ENCODE peak calls at places on chromosomes 11 and 22, in eight cellular contexts. One of them, this sample, is unnamed.

GRCh38 chr22:48346311-48346710 is 1481.4 kb downstream of the BRD1 start:
- DNase-seq in dorsolateral prefrontal cortex: no peak
- DNase-seq in psoas muscle: peak; percentile 20
- DNase-seq in heart right ventricle: no peak
- DNase-seq in epithelial cell of proximal tubule: no peak
- DNase-seq in HFF-Myc: no peak
- DNase-seq in PC-3: no peak
- DNase-seq in AG09319: no peak
- DNase-seq in this sample: no peak

GRCh38 chr11:131841028-131841427 is 470.6 kb downstream of the NTM start:
- DNase-seq in dorsolateral prefrontal cortex: no peak
- DNase-seq in psoas muscle: no peak
- DNase-seq in heart right ventricle: no peak
- DNase-seq in epithelial cell of proximal tubule: no peak
- DNase-seq in HFF-Myc: no peak
- DNase-seq in PC-3: no peak
- DNase-seq in AG09319: no peak
- DNase-seq in this sample: peak; percentile 1

GRCh38 chr11:84914511-84914910 is 712.6 kb downstream of the DLG2 start:
- DNase-seq in dorsolateral prefrontal cortex: no peak
- DNase-seq in psoas muscle: no peak
- DNase-seq in heart right ventricle: no peak
- DNase-seq in epithelial cell of proximal tubule: no peak
- DNase-seq in HFF-Myc: no peak
- DNase-seq in PC-3: no peak
- DNase-seq in AG09319: no peak
- DNase-seq in this sample: no peak

GRCh38 chr11:61306221-61306620 is 11.1 kb upstream of the VWCE start:
- DNase-seq in dorsolateral prefrontal cortex: no peak
- DNase-seq in psoas muscle: no peak
- DNase-seq in heart right ventricle: no peak
- DNase-seq in epithelial cell of proximal tubule: no peak
- DNase-seq in HFF-Myc: no peak
- DNase-seq in PC-3: no peak
- DNase-seq in AG09319: no peak
- DNase-seq in this sample: no peak

GRCh38 chr22:33922268-33922667 is 2.0 kb upstream of the LARGE1 start:
- DNase-seq in dorsolateral prefrontal cortex: no peak
- DNase-seq in psoas muscle: peak; percentile 60
- DNase-seq in heart right ventricle: peak; percentile 21
- DNase-seq in epithelial cell of proximal tubule: no peak
- DNase-seq in HFF-Myc: no peak
- DNase-seq in PC-3: no peak
- DNase-seq in AG09319: no peak
- DNase-seq in this sample: no peak

GRCh38 chr11:71349627-71350026 is 97.2 kb upstream of the SHANK2 start:
- DNase-seq in dorsolateral prefrontal cortex: no peak
- DNase-seq in psoas muscle: peak; percentile 12
- DNase-seq in heart right ventricle: no peak
- DNase-seq in epithelial cell of proximal tubule: no peak
- DNase-seq in HFF-Myc: no peak
- DNase-seq in PC-3: no peak
- DNase-seq in AG09319: no peak
- DNase-seq in this sample: no peak

GRCh38 chr11:89327885-89328284 is 150.2 kb downstream of the TYR start:
- DNase-seq in dorsolateral prefrontal cortex: no peak
- DNase-seq in psoas muscle: no peak
- DNase-seq in heart right ventricle: no peak
- DNase-seq in epithelial cell of proximal tubule: no peak
- DNase-seq in HFF-Myc: no peak
- DNase-seq in PC-3: no peak
- DNase-seq in AG09319: no peak
- DNase-seq in this sample: no peak

GRCh38 chr11:61893981-61894380 is 2.6 kb upstream of the FADS3 start:
- DNase-seq in dorsolateral prefrontal cortex: no peak
- DNase-seq in psoas muscle: no peak
- DNase-seq in heart right ventricle: no peak
- DNase-seq in epithelial cell of proximal tubule: no peak
- DNase-seq in HFF-Myc: no peak
- DNase-seq in PC-3: peak; percentile 78
- DNase-seq in AG09319: peak; percentile 69
- DNase-seq in this sample: peak; percentile 82

GRCh38 chr11:112962854-112963367 is 1.7 kb downstream of the NCAM1 start:
- DNase-seq in dorsolateral prefrontal cortex: peak; percentile 87
- DNase-seq in psoas muscle: peak; percentile 74
- DNase-seq in heart right ventricle: peak; percentile 67
- DNase-seq in epithelial cell of proximal tubule: no peak
- DNase-seq in HFF-Myc: no peak
- DNase-seq in PC-3: no peak
- DNase-seq in AG09319: no peak
- DNase-seq in this sample: no peak

GRCh38 chr22:27372969-27373670 is 428.4 kb downstream of the MN1 start:
- DNase-seq in dorsolateral prefrontal cortex: no peak
- DNase-seq in psoas muscle: no peak
- DNase-seq in heart right ventricle: no peak
- DNase-seq in epithelial cell of proximal tubule: no peak
- DNase-seq in HFF-Myc: no peak
- DNase-seq in PC-3: peak; percentile 62
- DNase-seq in AG09319: no peak
- DNase-seq in this sample: no peak

GRCh38 chr22:25182131-25183110 is 17.2 kb upstream of the CRYBB3 start:
- DNase-seq in dorsolateral prefrontal cortex: no peak
- DNase-seq in psoas muscle: no peak
- DNase-seq in heart right ventricle: no peak
- DNase-seq in epithelial cell of proximal tubule: no peak
- DNase-seq in HFF-Myc: no peak
- DNase-seq in PC-3: no peak
- DNase-seq in AG09319: no peak
- DNase-seq in this sample: no peak

GRCh38 chr22:49077036-49077393 is 750.7 kb downstream of the BRD1 start:
- DNase-seq in dorsolateral prefrontal cortex: no peak
- DNase-seq in psoas muscle: peak; percentile 19
- DNase-seq in heart right ventricle: no peak
- DNase-seq in epithelial cell of proximal tubule: no peak
- DNase-seq in HFF-Myc: no peak
- DNase-seq in PC-3: no peak
- DNase-seq in AG09319: no peak
- DNase-seq in this sample: no peak

GRCh38 chr11:117547188-117547831 is 219.7 kb downstream of the CEP164 start:
- DNase-seq in dorsolateral prefrontal cortex: no peak
- DNase-seq in psoas muscle: no peak
- DNase-seq in heart right ventricle: no peak
- DNase-seq in epithelial cell of proximal tubule: no peak
- DNase-seq in HFF-Myc: no peak
- DNase-seq in PC-3: no peak
- DNase-seq in AG09319: no peak
- DNase-seq in this sample: no peak

DNA sequence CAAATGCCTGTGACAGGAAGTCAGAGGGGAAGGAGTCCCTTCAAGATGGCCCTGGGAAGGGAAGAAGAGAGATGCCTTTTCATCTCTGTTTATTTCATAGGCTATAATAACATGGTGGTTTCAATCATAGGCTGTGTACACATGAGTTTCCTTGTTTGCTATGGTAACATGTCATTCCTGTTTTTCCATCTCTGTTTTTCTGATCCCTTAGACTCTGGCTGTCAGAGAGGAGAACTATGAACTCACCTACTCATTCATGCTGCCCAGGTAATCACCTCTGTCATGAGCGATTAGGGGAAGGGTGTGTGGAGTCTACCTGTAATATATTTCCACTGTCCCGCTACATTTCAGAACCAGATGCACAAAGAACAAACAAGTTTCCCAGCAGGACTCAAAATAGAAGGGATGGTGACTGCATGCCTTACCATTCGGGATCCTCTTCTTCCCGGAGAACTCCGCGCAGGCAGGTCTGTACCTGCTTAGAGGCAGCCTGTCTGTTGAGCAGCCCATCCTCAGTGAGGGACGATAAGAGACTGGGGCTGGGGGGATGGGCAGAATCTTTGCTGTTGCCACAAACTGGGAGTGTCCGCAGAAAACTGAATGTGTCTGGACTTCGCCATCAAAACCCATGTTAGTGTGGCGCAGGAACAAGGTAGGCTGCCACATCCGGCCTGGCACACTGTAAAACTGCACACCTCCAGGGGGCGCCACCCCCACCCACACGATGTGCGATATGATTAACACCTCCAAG is 7.1 kb upstream of the PEX26 start:
- DNase-seq in dorsolateral prefrontal cortex: no peak
- DNase-seq in psoas muscle: no peak
- DNase-seq in heart right ventricle: no peak
- DNase-seq in epithelial cell of proximal tubule: no peak
- DNase-seq in HFF-Myc: no peak
- DNase-seq in PC-3: peak; percentile 46
- DNase-seq in AG09319: no peak
- DNase-seq in this sample: no peak
- TF ChIP-seq CTCF in dorsolateral prefrontal cortex: no peak
- TF ChIP-seq CTCF in psoas muscle: peak; percentile 15
- TF ChIP-seq CTCF in heart right ventricle: peak; percentile 10
- TF ChIP-seq CTCF in epithelial cell of proximal tubule: peak; percentile 57
- TF ChIP-seq CTCF in HFF-Myc: peak; percentile 35
- TF ChIP-seq CTCF in PC-3: peak; percentile 51
- TF ChIP-seq CTCF in AG09319: peak; percentile 16
- TF ChIP-seq CTCF in this sample: peak; percentile 11

GRCh38 chr22:36350751-36351594 is 36.8 kb downstream of the MYH9 start:
- DNase-seq in dorsolateral prefrontal cortex: no peak
- DNase-seq in psoas muscle: no peak
- DNase-seq in heart right ventricle: no peak
- DNase-seq in epithelial cell of proximal tubule: no peak
- DNase-seq in HFF-Myc: no peak
- DNase-seq in PC-3: peak; percentile 48
- DNase-seq in AG09319: no peak
- DNase-seq in this sample: no peak
- TF ChIP-seq CTCF in dorsolateral prefrontal cortex: no peak
- TF ChIP-seq CTCF in psoas muscle: no peak
- TF ChIP-seq CTCF in heart right ventricle: peak; percentile 5
- TF ChIP-seq CTCF in epithelial cell of proximal tubule: peak; percentile 45
- TF ChIP-seq CTCF in HFF-Myc: no peak
- TF ChIP-seq CTCF in PC-3: peak; percentile 18
- TF ChIP-seq CTCF in AG09319: peak; percentile 10
- TF ChIP-seq CTCF in this sample: peak; percentile 4

GRCh38 chr11:8685820-8686219 is 3.2 kb downstream of the RPL27A start:
- DNase-seq in dorsolateral prefrontal cortex: no peak
- DNase-seq in psoas muscle: no peak
- DNase-seq in heart right ventricle: no peak
- DNase-seq in epithelial cell of proximal tubule: no peak
- DNase-seq in HFF-Myc: no peak
- DNase-seq in PC-3: no peak
- DNase-seq in AG09319: no peak
- DNase-seq in this sample: no peak

GRCh38 chr11:8689726-8690255 is 7.2 kb downstream of the RPL27A start:
- DNase-seq in dorsolateral prefrontal cortex: no peak
- DNase-seq in psoas muscle: no peak
- DNase-seq in heart right ventricle: no peak
- DNase-seq in epithelial cell of proximal tubule: no peak
- DNase-seq in HFF-Myc: no peak
- DNase-seq in PC-3: no peak
- DNase-seq in AG09319: no peak
- DNase-seq in this sample: no peak

GRCh38 chr11:8690374-8691342 is 8.1 kb downstream of the RPL27A start:
- DNase-seq in dorsolateral prefrontal cortex: no peak
- DNase-seq in psoas muscle: no peak
- DNase-seq in heart right ventricle: no peak
- DNase-seq in epithelial cell of proximal tubule: no peak
- DNase-seq in HFF-Myc: no peak
- DNase-seq in PC-3: no peak
- DNase-seq in AG09319: no peak
- DNase-seq in this sample: no peak

GRCh38 chr11:8686325-8686724 is 3.7 kb downstream of the RPL27A start:
- DNase-seq in dorsolateral prefrontal cortex: no peak
- DNase-seq in psoas muscle: no peak
- DNase-seq in heart right ventricle: no peak
- DNase-seq in epithelial cell of proximal tubule: no peak
- DNase-seq in HFF-Myc: no peak
- DNase-seq in PC-3: no peak
- DNase-seq in AG09319: no peak
- DNase-seq in this sample: no peak

DNA sequence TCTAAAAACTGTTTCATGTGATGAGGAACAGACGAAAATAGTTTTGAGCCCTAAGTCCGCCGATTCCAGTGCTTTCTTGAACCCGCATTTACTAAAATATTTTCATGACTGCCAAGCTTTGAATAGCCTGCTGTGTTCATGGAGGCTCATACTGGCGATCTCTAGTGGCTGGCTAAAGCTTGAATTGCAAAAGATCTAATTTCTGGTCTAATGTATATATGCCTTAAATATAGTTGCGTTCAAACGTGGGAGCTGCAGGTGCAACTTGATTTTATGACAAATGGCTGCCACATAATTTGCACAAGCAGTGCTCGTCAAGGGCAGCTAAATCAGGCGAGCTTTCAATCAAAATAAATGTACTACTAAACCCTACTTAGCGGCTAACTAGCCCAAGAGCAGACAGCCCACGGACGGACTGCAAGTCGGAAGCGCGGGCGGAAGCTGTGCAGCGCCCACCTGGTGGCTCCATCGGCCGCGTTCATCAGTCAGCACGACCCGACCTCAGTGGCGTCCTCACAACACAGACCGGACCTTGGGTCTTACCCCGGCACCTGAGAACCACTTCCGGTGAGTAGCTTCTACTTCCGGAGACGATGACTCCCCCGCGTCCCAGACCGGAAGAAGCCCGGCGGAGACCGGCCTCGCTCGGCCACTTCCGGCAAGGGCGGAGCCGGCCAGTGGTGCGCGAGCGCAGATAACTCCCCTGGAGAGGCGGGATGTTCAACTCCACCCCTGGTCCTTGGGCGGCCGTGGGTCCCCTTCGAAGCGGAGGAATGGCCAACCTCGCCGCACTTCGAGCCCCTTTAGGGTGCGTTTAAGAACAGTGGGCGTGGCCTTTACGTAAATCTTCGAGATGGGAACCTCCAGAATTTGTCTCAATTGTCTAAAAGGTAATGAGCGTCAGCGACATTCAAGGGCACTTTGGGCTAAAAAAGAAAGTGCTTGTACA is 6.1 kb downstream of the RPL27A start:
- DNase-seq in dorsolateral prefrontal cortex: peak; percentile 92
- DNase-seq in psoas muscle: peak; percentile 98
- DNase-seq in heart right ventricle: peak; percentile 95
- DNase-seq in epithelial cell of proximal tubule: peak; percentile 73
- DNase-seq in HFF-Myc: peak; percentile 94
- DNase-seq in PC-3: peak; percentile 97
- DNase-seq in AG09319: peak; percentile 89
- DNase-seq in this sample: peak; percentile 97
- TF ChIP-seq CTCF in dorsolateral prefrontal cortex: peak; percentile 38
- TF ChIP-seq CTCF in psoas muscle: peak; percentile 24
- TF ChIP-seq CTCF in heart right ventricle: peak; percentile 48
- TF ChIP-seq CTCF in epithelial cell of proximal tubule: peak; percentile 26
- TF ChIP-seq CTCF in HFF-Myc: no peak
- TF ChIP-seq CTCF in PC-3: peak; percentile 42
- TF ChIP-seq CTCF in AG09319: peak; percentile 2
- TF ChIP-seq CTCF in this sample: no peak

DNA sequence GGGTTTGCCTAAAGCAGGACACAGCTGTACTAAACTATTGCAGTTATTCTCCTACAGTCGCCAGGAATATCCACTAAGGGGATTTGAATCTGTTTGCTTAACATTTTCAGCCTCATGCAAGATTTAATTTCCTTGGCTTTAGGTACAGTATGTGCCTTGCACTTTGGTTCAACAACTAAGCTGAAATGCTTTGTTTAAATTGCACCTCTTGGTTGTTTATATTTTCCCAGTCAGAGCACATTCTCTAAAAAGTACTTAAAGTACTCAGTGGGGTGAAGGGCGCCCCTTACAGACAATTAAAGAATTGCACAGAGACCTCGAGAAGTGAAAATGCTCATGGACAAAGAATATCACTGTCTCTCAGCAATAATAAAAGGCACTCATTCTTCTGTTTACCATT is 107.8 kb upstream of the MTNR1B start:
- DNase-seq in dorsolateral prefrontal cortex: no peak
- DNase-seq in psoas muscle: no peak
- DNase-seq in heart right ventricle: no peak
- DNase-seq in epithelial cell of proximal tubule: no peak
- DNase-seq in HFF-Myc: no peak
- DNase-seq in PC-3: no peak
- DNase-seq in AG09319: no peak
- DNase-seq in this sample: no peak
- TF ChIP-seq CTCF in dorsolateral prefrontal cortex: no peak
- TF ChIP-seq CTCF in psoas muscle: no peak
- TF ChIP-seq CTCF in heart right ventricle: no peak
- TF ChIP-seq CTCF in epithelial cell of proximal tubule: no peak
- TF ChIP-seq CTCF in HFF-Myc: no peak
- TF ChIP-seq CTCF in PC-3: no peak
- TF ChIP-seq CTCF in AG09319: no peak
- TF ChIP-seq CTCF in this sample: no peak